ENCODE peak calls at places on chromosome 22, in eight cellular contexts. One of them, this sample, is unnamed.

GRCh38 chr22:30159561-30160353 is 79.5 kb downstream of the HORMAD2 start:
- DNase-seq in heart left ventricle: no peak
- DNase-seq in ascending aorta: no peak
- DNase-seq in kidney epithelial cell: peak
- DNase-seq in cardiac muscle cell: peak
- DNase-seq in neural progenitor cell: no peak
- DNase-seq in fibroblast of pulmonary artery: peak
- DNase-seq in right atrium auricular region: no peak
- DNase-seq in this sample: peak

GRCh38 chr22:25764270-25765015 is 22.5 kb downstream of the MYO18B start:
- DNase-seq in right atrium auricular region: no peak
- DNase-seq in heart left ventricle: no peak
- DNase-seq in fibroblast of pulmonary artery: no peak
- DNase-seq in kidney epithelial cell: no peak
- DNase-seq in cardiac muscle cell: no peak
- DNase-seq in ascending aorta: no peak
- DNase-seq in neural progenitor cell: peak
- DNase-seq in this sample: no peak

GRCh38 chr22:29512031-29512430 is 32.0 kb downstream of the NEFH start:
- DNase-seq in neural progenitor cell: no peak
- DNase-seq in fibroblast of pulmonary artery: no peak
- DNase-seq in kidney epithelial cell: no peak
- DNase-seq in right atrium auricular region: no peak
- DNase-seq in cardiac muscle cell: no peak
- DNase-seq in ascending aorta: no peak
- DNase-seq in heart left ventricle: no peak
- DNase-seq in this sample: no peak

GRCh38 chr22:33902073-33902472 is 18.2 kb downstream of the LARGE1 start:
- DNase-seq in ascending aorta: no peak
- DNase-seq in right atrium auricular region: no peak
- DNase-seq in neural progenitor cell: no peak
- DNase-seq in heart left ventricle: no peak
- DNase-seq in cardiac muscle cell: no peak
- DNase-seq in kidney epithelial cell: no peak
- DNase-seq in fibroblast of pulmonary artery: no peak
- DNase-seq in this sample: no peak

GRCh38 chr22:44312766-44313165 is at the start of gene SHISAL1:
- DNase-seq in fibroblast of pulmonary artery: peak
- DNase-seq in heart left ventricle: no peak
- DNase-seq in right atrium auricular region: no peak
- DNase-seq in neural progenitor cell: no peak
- DNase-seq in cardiac muscle cell: no peak
- DNase-seq in kidney epithelial cell: no peak
- DNase-seq in ascending aorta: no peak
- DNase-seq in this sample: no peak

GRCh38 chr22:30033137-30033536 is 47.1 kb upstream of the HORMAD2 start:
- DNase-seq in heart left ventricle: no peak
- DNase-seq in ascending aorta: no peak
- DNase-seq in fibroblast of pulmonary artery: no peak
- DNase-seq in neural progenitor cell: no peak
- DNase-seq in right atrium auricular region: no peak
- DNase-seq in cardiac muscle cell: no peak
- DNase-seq in kidney epithelial cell: no peak
- DNase-seq in this sample: no peak

GRCh38 chr22:28148816-28149465 is 229.9 kb upstream of the PITPNB start:
- DNase-seq in cardiac muscle cell: no peak
- DNase-seq in kidney epithelial cell: no peak
- DNase-seq in right atrium auricular region: no peak
- DNase-seq in ascending aorta: no peak
- DNase-seq in neural progenitor cell: no peak
- DNase-seq in fibroblast of pulmonary artery: no peak
- DNase-seq in heart left ventricle: no peak
- DNase-seq in this sample: no peak

GRCh38 chr22:19037282-19038163 is 84.7 kb downstream of the DGCR2 start:
- DNase-seq in fibroblast of pulmonary artery: no peak
- DNase-seq in neural progenitor cell: no peak
- DNase-seq in right atrium auricular region: no peak
- DNase-seq in heart left ventricle: no peak
- DNase-seq in ascending aorta: no peak
- DNase-seq in cardiac muscle cell: no peak
- DNase-seq in kidney epithelial cell: no peak
- DNase-seq in this sample: no peak

GRCh38 chr22:26711205-26711958 is 54.0 kb downstream of the MIAT start:
- DNase-seq in ascending aorta: no peak
- DNase-seq in heart left ventricle: no peak
- DNase-seq in fibroblast of pulmonary artery: peak
- DNase-seq in right atrium auricular region: no peak
- DNase-seq in cardiac muscle cell: no peak
- DNase-seq in kidney epithelial cell: no peak
- DNase-seq in neural progenitor cell: no peak
- DNase-seq in this sample: no peak

GRCh38 chr22:39313258-39314001 is 6.0 kb downstream of the RPL3 start:
- DNase-seq in cardiac muscle cell: no peak
- DNase-seq in right atrium auricular region: no peak
- DNase-seq in ascending aorta: no peak
- DNase-seq in heart left ventricle: peak
- DNase-seq in kidney epithelial cell: no peak
- DNase-seq in fibroblast of pulmonary artery: no peak
- DNase-seq in neural progenitor cell: no peak
- DNase-seq in this sample: no peak
- H3K4me3 ChIP-seq in cardiac muscle cell: no peak
- H3K4me3 ChIP-seq in right atrium auricular region: no peak
- H3K4me3 ChIP-seq in ascending aorta: no peak
- H3K4me3 ChIP-seq in heart left ventricle: no peak
- H3K4me3 ChIP-seq in kidney epithelial cell: no peak
- H3K4me3 ChIP-seq in fibroblast of pulmonary artery: no peak
- H3K4me3 ChIP-seq in neural progenitor cell: no peak
- H3K4me3 ChIP-seq in this sample: no peak

DNA sequence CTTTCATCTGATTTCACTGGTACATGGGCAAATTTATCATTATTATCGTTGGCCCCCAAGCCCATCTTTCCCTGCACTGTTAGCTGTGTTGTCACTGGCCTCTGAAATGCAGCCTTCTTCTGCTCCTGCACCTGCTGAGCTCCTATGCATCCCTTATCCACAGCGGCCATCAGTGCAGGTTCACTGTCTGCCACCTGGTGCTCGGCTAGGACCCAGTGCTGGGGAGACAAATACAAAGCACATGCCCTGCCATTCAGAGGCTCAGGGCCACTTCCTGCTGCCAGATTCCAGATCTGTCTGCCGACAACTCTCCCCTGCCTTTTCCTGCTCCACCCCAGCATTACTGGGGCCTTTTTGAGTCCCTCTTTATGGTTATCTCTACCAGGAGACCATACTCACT is 1205.4 kb downstream of the TBC1D22A start:
- DNase-seq in heart left ventricle: no peak
- DNase-seq in ascending aorta: no peak
- DNase-seq in fibroblast of pulmonary artery: no peak
- DNase-seq in right atrium auricular region: no peak
- DNase-seq in neural progenitor cell: no peak
- DNase-seq in cardiac muscle cell: no peak
- DNase-seq in kidney epithelial cell: no peak
- DNase-seq in this sample: no peak
- TF ChIP-seq CTCF in heart left ventricle: no peak
- TF ChIP-seq CTCF in ascending aorta: no peak
- TF ChIP-seq CTCF in fibroblast of pulmonary artery: no peak
- TF ChIP-seq CTCF in right atrium auricular region: no peak
- TF ChIP-seq CTCF in neural progenitor cell: no peak
- TF ChIP-seq CTCF in cardiac muscle cell: no peak
- TF ChIP-seq CTCF in kidney epithelial cell: no peak
- TF ChIP-seq CTCF in this sample: no peak

GRCh38 chr22:43263645-43264514 is 76.9 kb upstream of the TTLL12 start:
- DNase-seq in heart left ventricle: peak
- DNase-seq in ascending aorta: no peak
- DNase-seq in neural progenitor cell: no peak
- DNase-seq in fibroblast of pulmonary artery: peak
- DNase-seq in cardiac muscle cell: no peak
- DNase-seq in right atrium auricular region: peak
- DNase-seq in kidney epithelial cell: peak
- DNase-seq in this sample: no peak
- H3K4me3 ChIP-seq in heart left ventricle: peak
- H3K4me3 ChIP-seq in ascending aorta: no peak
- H3K4me3 ChIP-seq in neural progenitor cell: no peak
- H3K4me3 ChIP-seq in fibroblast of pulmonary artery: peak
- H3K4me3 ChIP-seq in cardiac muscle cell: no peak
- H3K4me3 ChIP-seq in right atrium auricular region: no peak
- H3K4me3 ChIP-seq in kidney epithelial cell: no peak
- H3K4me3 ChIP-seq in this sample: no peak

GRCh38 chr22:22166941-22167713 is 77.5 kb upstream of the VPREB1 start:
- DNase-seq in ascending aorta: no peak
- DNase-seq in fibroblast of pulmonary artery: no peak
- DNase-seq in heart left ventricle: no peak
- DNase-seq in kidney epithelial cell: no peak
- DNase-seq in neural progenitor cell: no peak
- DNase-seq in cardiac muscle cell: no peak
- DNase-seq in right atrium auricular region: no peak
- DNase-seq in this sample: no peak

GRCh38 chr22:22164541-22165272 is 79.9 kb upstream of the VPREB1 start:
- DNase-seq in right atrium auricular region: no peak
- DNase-seq in neural progenitor cell: peak
- DNase-seq in kidney epithelial cell: no peak
- DNase-seq in heart left ventricle: no peak
- DNase-seq in cardiac muscle cell: no peak
- DNase-seq in fibroblast of pulmonary artery: no peak
- DNase-seq in ascending aorta: no peak
- DNase-seq in this sample: no peak

GRCh38 chr22:22167791-22168189 is 76.8 kb upstream of the VPREB1 start:
- DNase-seq in neural progenitor cell: no peak
- DNase-seq in fibroblast of pulmonary artery: no peak
- DNase-seq in heart left ventricle: no peak
- DNase-seq in kidney epithelial cell: no peak
- DNase-seq in cardiac muscle cell: no peak
- DNase-seq in right atrium auricular region: no peak
- DNase-seq in ascending aorta: no peak
- DNase-seq in this sample: no peak

GRCh38 chr22:22168190-22168940 is 76.2 kb upstream of the VPREB1 start:
- DNase-seq in cardiac muscle cell: no peak
- DNase-seq in ascending aorta: no peak
- DNase-seq in right atrium auricular region: no peak
- DNase-seq in neural progenitor cell: peak
- DNase-seq in fibroblast of pulmonary artery: peak
- DNase-seq in kidney epithelial cell: peak
- DNase-seq in heart left ventricle: no peak
- DNase-seq in this sample: no peak

DNA sequence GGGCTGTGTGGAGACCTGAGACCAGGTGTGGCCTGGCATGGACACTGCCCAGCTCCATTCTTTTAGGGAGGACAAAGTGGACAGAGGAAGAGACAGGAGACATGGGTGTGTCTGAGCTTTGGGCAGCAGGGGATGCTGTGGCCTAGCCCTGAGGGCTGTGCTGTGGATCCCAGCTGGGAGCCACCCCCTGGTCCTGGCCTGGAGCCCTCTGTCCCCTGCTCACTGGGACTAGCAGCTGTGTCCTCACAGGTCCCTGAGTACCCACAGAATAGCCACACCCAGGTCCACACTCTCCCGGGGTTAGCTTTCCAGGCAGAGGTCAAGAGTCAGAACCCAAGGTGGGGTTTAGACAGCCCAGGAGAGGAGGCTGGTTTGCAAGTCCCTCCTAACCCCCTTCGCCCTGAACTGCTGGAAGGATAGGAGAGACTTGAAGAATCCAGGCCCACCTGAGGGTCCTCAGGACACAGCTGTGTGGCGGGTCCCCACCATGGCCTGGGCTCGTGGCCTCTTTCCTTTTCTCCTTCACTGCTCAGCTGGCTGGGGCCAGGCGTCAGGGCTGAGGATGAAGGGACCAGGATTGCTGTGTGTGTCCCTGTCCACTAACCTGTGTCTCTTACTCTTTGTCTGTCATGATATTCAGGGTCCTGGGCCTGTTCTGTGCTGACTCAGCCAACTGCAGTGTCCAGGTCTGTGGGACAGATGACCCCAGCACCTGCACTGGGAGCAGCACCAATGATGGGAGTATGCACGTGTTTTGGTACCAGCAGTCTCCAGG is 78.5 kb upstream of the VPREB1 start:
- DNase-seq in cardiac muscle cell: no peak
- DNase-seq in heart left ventricle: no peak
- DNase-seq in kidney epithelial cell: no peak
- DNase-seq in neural progenitor cell: no peak
- DNase-seq in fibroblast of pulmonary artery: no peak
- DNase-seq in right atrium auricular region: no peak
- DNase-seq in ascending aorta: no peak
- DNase-seq in this sample: no peak
- TF ChIP-seq CTCF in cardiac muscle cell: no peak
- TF ChIP-seq CTCF in heart left ventricle: no peak
- TF ChIP-seq CTCF in kidney epithelial cell: no peak
- TF ChIP-seq CTCF in neural progenitor cell: no peak
- TF ChIP-seq CTCF in fibroblast of pulmonary artery: no peak
- TF ChIP-seq CTCF in right atrium auricular region: no peak
- TF ChIP-seq CTCF in ascending aorta: no peak
- TF ChIP-seq CTCF in this sample: no peak

GRCh38 chr22:24706732-24707476 is 67.6 kb downstream of the PIWIL3 start:
- DNase-seq in right atrium auricular region: no peak
- DNase-seq in kidney epithelial cell: no peak
- DNase-seq in heart left ventricle: no peak
- DNase-seq in ascending aorta: no peak
- DNase-seq in neural progenitor cell: no peak
- DNase-seq in fibroblast of pulmonary artery: no peak
- DNase-seq in cardiac muscle cell: no peak
- DNase-seq in this sample: no peak
- H3K4me3 ChIP-seq in right atrium auricular region: no peak
- H3K4me3 ChIP-seq in kidney epithelial cell: no peak
- H3K4me3 ChIP-seq in heart left ventricle: no peak
- H3K4me3 ChIP-seq in ascending aorta: no peak
- H3K4me3 ChIP-seq in neural progenitor cell: no peak
- H3K4me3 ChIP-seq in fibroblast of pulmonary artery: no peak
- H3K4me3 ChIP-seq in cardiac muscle cell: no peak
- H3K4me3 ChIP-seq in this sample: no peak

DNA sequence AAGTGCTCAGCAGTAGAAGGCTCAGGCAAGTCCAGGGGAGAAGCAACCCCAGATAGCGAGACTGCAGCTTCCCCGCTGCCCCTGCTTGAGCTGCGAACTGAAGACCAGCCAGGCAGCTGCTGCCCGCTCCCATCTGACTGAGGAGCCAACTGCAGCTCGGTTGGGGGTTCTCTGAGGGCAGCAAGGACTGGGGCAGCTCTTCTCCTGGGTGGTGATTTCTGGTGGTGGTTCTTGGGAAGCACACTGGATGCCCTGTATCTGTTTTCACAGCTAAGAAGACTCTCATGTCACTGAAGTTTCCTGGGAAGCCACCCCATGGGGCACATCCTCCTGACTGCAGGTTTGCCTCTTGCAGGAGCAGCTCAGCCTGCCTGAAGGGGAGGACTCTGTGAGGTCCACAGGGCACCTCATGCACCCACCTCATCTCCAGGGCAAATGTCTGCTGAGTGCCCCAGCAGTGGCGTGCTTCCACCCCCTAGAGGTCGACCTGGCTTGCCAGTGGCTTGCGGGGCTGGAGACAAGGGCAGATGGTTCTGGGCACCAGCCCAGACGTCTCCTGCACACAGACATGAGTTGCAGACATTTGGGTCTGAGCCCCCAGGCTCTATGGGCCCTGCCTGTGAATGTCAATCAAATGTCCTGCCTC is 801.1 kb downstream of the BRD1 start:
- DNase-seq in heart left ventricle: no peak
- DNase-seq in neural progenitor cell: peak
- DNase-seq in cardiac muscle cell: no peak
- DNase-seq in ascending aorta: no peak
- DNase-seq in fibroblast of pulmonary artery: no peak
- DNase-seq in right atrium auricular region: no peak
- DNase-seq in kidney epithelial cell: no peak
- DNase-seq in this sample: no peak
- TF ChIP-seq CTCF in heart left ventricle: no peak
- TF ChIP-seq CTCF in neural progenitor cell: peak
- TF ChIP-seq CTCF in cardiac muscle cell: no peak
- TF ChIP-seq CTCF in ascending aorta: peak
- TF ChIP-seq CTCF in fibroblast of pulmonary artery: no peak
- TF ChIP-seq CTCF in right atrium auricular region: no peak
- TF ChIP-seq CTCF in kidney epithelial cell: no peak
- TF ChIP-seq CTCF in this sample: no peak